ENCODE peak calls at places on chromosomes 11 and 22, in ten cellular contexts. One of them, this sample, is unnamed.

GRCh38 chr11:111586305-111586915 is 15.8 kb upstream of the SIK2 start:
- DNase-seq in stomach: peak; percentile 44
- DNase-seq in PC-9: peak; percentile 56
- DNase-seq in adrenal gland: no peak
- DNase-seq in spleen: no peak
- DNase-seq in psoas muscle: no peak
- DNase-seq in neural progenitor cell: peak; percentile 57
- DNase-seq in breast epithelium: no peak
- DNase-seq in kidney epithelial cell: no peak
- DNase-seq in fibroblast of the aortic adventitia: peak; percentile 71
- DNase-seq in this sample: no peak

GRCh38 chr11:129385801-129386200 is 10.2 kb downstream of the BARX2 start:
- DNase-seq in stomach: no peak
- DNase-seq in PC-9: peak; percentile 33
- DNase-seq in adrenal gland: no peak
- DNase-seq in spleen: no peak
- DNase-seq in psoas muscle: no peak
- DNase-seq in neural progenitor cell: no peak
- DNase-seq in breast epithelium: no peak
- DNase-seq in kidney epithelial cell: no peak
- DNase-seq in fibroblast of the aortic adventitia: no peak
- DNase-seq in this sample: no peak

GRCh38 chr11:9851366-9851765 is 187.5 kb downstream of the SWAP70 start:
- DNase-seq in stomach: no peak
- DNase-seq in PC-9: no peak
- DNase-seq in adrenal gland: no peak
- DNase-seq in spleen: no peak
- DNase-seq in psoas muscle: no peak
- DNase-seq in neural progenitor cell: no peak
- DNase-seq in breast epithelium: no peak
- DNase-seq in kidney epithelial cell: no peak
- DNase-seq in fibroblast of the aortic adventitia: peak; percentile 49
- DNase-seq in this sample: peak; percentile 78

GRCh38 chr11:92969634-92970347 is at the start of gene MTNR1B:
- DNase-seq in stomach: no peak
- DNase-seq in PC-9: no peak
- DNase-seq in adrenal gland: no peak
- DNase-seq in spleen: no peak
- DNase-seq in psoas muscle: no peak
- DNase-seq in neural progenitor cell: peak; percentile 39
- DNase-seq in breast epithelium: no peak
- DNase-seq in kidney epithelial cell: no peak
- DNase-seq in fibroblast of the aortic adventitia: no peak
- DNase-seq in this sample: no peak

GRCh38 chr11:113849713-113850112 is 25.7 kb downstream of the USP28 start:
- DNase-seq in stomach: no peak
- DNase-seq in PC-9: no peak
- DNase-seq in adrenal gland: no peak
- DNase-seq in spleen: no peak
- DNase-seq in psoas muscle: no peak
- DNase-seq in neural progenitor cell: no peak
- DNase-seq in breast epithelium: no peak
- DNase-seq in kidney epithelial cell: no peak
- DNase-seq in fibroblast of the aortic adventitia: no peak
- DNase-seq in this sample: no peak

GRCh38 chr11:110929129-110929528 is 216.9 kb upstream of the ARHGAP20 start:
- DNase-seq in stomach: no peak
- DNase-seq in PC-9: no peak
- DNase-seq in adrenal gland: no peak
- DNase-seq in spleen: no peak
- DNase-seq in psoas muscle: no peak
- DNase-seq in neural progenitor cell: no peak
- DNase-seq in breast epithelium: no peak
- DNase-seq in kidney epithelial cell: no peak
- DNase-seq in fibroblast of the aortic adventitia: no peak
- DNase-seq in this sample: no peak

GRCh38 chr11:74311352-74311926 is at the start of gene P4HA3:
- DNase-seq in stomach: peak; percentile 77
- DNase-seq in PC-9: no peak
- DNase-seq in adrenal gland: peak; percentile 66
- DNase-seq in spleen: peak; percentile 89
- DNase-seq in psoas muscle: peak; percentile 73
- DNase-seq in neural progenitor cell: peak; percentile 84
- DNase-seq in breast epithelium: no peak
- DNase-seq in kidney epithelial cell: no peak
- DNase-seq in fibroblast of the aortic adventitia: peak; percentile 25
- DNase-seq in this sample: no peak

GRCh38 chr11:75925785-75926164 is 110.8 kb downstream of the UVRAG start:
- DNase-seq in stomach: no peak
- DNase-seq in PC-9: no peak
- DNase-seq in adrenal gland: no peak
- DNase-seq in spleen: no peak
- DNase-seq in psoas muscle: no peak
- DNase-seq in neural progenitor cell: no peak
- DNase-seq in breast epithelium: no peak
- DNase-seq in kidney epithelial cell: no peak
- DNase-seq in fibroblast of the aortic adventitia: peak; percentile 26
- DNase-seq in this sample: no peak

GRCh38 chr11:30377347-30377746 is 54.4 kb downstream of the ARL14EP start:
- DNase-seq in stomach: no peak
- DNase-seq in PC-9: no peak
- DNase-seq in adrenal gland: no peak
- DNase-seq in spleen: no peak
- DNase-seq in psoas muscle: no peak
- DNase-seq in neural progenitor cell: no peak
- DNase-seq in breast epithelium: no peak
- DNase-seq in kidney epithelial cell: no peak
- DNase-seq in fibroblast of the aortic adventitia: no peak
- DNase-seq in this sample: no peak

GRCh38 chr11:59053387-59053786 is 32.7 kb upstream of the GLYATL1B start:
- DNase-seq in stomach: peak; percentile 70
- DNase-seq in PC-9: no peak
- DNase-seq in adrenal gland: peak; percentile 86
- DNase-seq in spleen: peak; percentile 90
- DNase-seq in psoas muscle: peak; percentile 62
- DNase-seq in neural progenitor cell: peak; percentile 74
- DNase-seq in breast epithelium: peak; percentile 63
- DNase-seq in kidney epithelial cell: peak; percentile 4
- DNase-seq in fibroblast of the aortic adventitia: peak; percentile 39
- DNase-seq in this sample: peak; percentile 7

GRCh38 chr11:44505591-44506054 is 59.8 kb upstream of the CD82 start:
- DNase-seq in stomach: no peak
- DNase-seq in PC-9: no peak
- DNase-seq in adrenal gland: no peak
- DNase-seq in spleen: no peak
- DNase-seq in psoas muscle: no peak
- DNase-seq in neural progenitor cell: no peak
- DNase-seq in breast epithelium: no peak
- DNase-seq in kidney epithelial cell: no peak
- DNase-seq in fibroblast of the aortic adventitia: peak; percentile 47
- DNase-seq in this sample: no peak

GRCh38 chr11:125075900-125076317 is 12.8 kb downstream of the SLC37A2 start:
- DNase-seq in stomach: no peak
- DNase-seq in PC-9: no peak
- DNase-seq in adrenal gland: peak; percentile 70
- DNase-seq in spleen: no peak
- DNase-seq in psoas muscle: no peak
- DNase-seq in neural progenitor cell: no peak
- DNase-seq in breast epithelium: no peak
- DNase-seq in kidney epithelial cell: no peak
- DNase-seq in fibroblast of the aortic adventitia: no peak
- DNase-seq in this sample: no peak

GRCh38 chr11:125078016-125078415 is 14.9 kb downstream of the SLC37A2 start:
- DNase-seq in stomach: no peak
- DNase-seq in PC-9: no peak
- DNase-seq in adrenal gland: no peak
- DNase-seq in spleen: no peak
- DNase-seq in psoas muscle: no peak
- DNase-seq in neural progenitor cell: no peak
- DNase-seq in breast epithelium: no peak
- DNase-seq in kidney epithelial cell: no peak
- DNase-seq in fibroblast of the aortic adventitia: no peak
- DNase-seq in this sample: no peak

GRCh38 chr11:125075242-125075625 is 12.1 kb downstream of the SLC37A2 start:
- DNase-seq in stomach: no peak
- DNase-seq in PC-9: no peak
- DNase-seq in adrenal gland: peak; percentile 54
- DNase-seq in spleen: no peak
- DNase-seq in psoas muscle: no peak
- DNase-seq in neural progenitor cell: no peak
- DNase-seq in breast epithelium: no peak
- DNase-seq in kidney epithelial cell: no peak
- DNase-seq in fibroblast of the aortic adventitia: no peak
- DNase-seq in this sample: no peak

GRCh38 chr11:125074511-125075241 is 11.6 kb downstream of the SLC37A2 start:
- DNase-seq in stomach: no peak
- DNase-seq in PC-9: no peak
- DNase-seq in adrenal gland: peak; percentile 53
- DNase-seq in spleen: no peak
- DNase-seq in psoas muscle: no peak
- DNase-seq in neural progenitor cell: no peak
- DNase-seq in breast epithelium: no peak
- DNase-seq in kidney epithelial cell: no peak
- DNase-seq in fibroblast of the aortic adventitia: no peak
- DNase-seq in this sample: no peak

DNA sequence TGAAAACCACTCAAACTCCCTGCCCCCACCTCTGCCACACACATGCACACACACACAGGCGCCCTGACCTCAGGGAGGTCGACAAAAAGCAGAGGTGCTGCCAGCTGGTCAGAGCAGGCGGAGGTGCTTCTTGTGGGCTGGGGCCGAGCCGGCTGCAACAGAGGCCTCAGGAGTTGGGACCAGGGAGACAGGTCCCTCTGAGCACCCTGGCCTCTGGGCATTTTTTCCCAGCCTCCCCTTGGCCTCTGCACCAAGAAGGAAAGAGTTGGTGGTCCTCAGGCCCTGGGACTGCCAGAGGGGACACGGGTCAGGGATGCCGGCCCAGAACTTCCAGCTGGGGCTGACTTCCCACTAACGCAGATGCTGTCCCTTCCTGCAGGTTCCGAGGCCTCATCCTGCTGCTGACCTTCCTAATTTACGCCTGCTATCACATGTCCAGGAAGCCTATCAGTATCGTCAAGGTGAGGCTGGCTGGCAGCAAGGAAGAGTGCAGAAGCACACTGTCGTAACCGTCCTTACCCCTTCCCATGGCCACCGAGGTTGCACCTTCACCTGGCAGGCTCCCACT is 13.4 kb downstream of the SLC37A2 start:
- DNase-seq in stomach: no peak
- DNase-seq in PC-9: no peak
- DNase-seq in adrenal gland: no peak
- DNase-seq in spleen: no peak
- DNase-seq in psoas muscle: no peak
- DNase-seq in neural progenitor cell: no peak
- DNase-seq in breast epithelium: no peak
- DNase-seq in kidney epithelial cell: no peak
- DNase-seq in fibroblast of the aortic adventitia: no peak
- DNase-seq in this sample: no peak
- H3K4me3 ChIP-seq in stomach: no peak overlapping the region
- H3K4me3 ChIP-seq in PC-9: no peak overlapping the region
- H3K4me3 ChIP-seq in adrenal gland: no peak overlapping the region
- H3K4me3 ChIP-seq in spleen: no peak overlapping the region
- H3K4me3 ChIP-seq in psoas muscle: no peak overlapping the region
- H3K4me3 ChIP-seq in neural progenitor cell: no peak overlapping the region
- H3K4me3 ChIP-seq in breast epithelium: no peak overlapping the region
- H3K4me3 ChIP-seq in kidney epithelial cell: no peak overlapping the region
- H3K4me3 ChIP-seq in fibroblast of the aortic adventitia: no peak overlapping the region
- H3K4me3 ChIP-seq in this sample: no peak overlapping the region

GRCh38 chr11:20337526-20338154 is 25.9 kb upstream of the HTATIP2 start:
- DNase-seq in stomach: no peak
- DNase-seq in PC-9: no peak
- DNase-seq in adrenal gland: no peak
- DNase-seq in spleen: no peak
- DNase-seq in psoas muscle: no peak
- DNase-seq in neural progenitor cell: peak; percentile 81
- DNase-seq in breast epithelium: no peak
- DNase-seq in kidney epithelial cell: no peak
- DNase-seq in fibroblast of the aortic adventitia: peak; percentile 43
- DNase-seq in this sample: no peak
- TF ChIP-seq CTCF in stomach: no peak
- TF ChIP-seq CTCF in PC-9: peak; percentile 55
- TF ChIP-seq CTCF in adrenal gland: no peak
- TF ChIP-seq CTCF in spleen: no peak
- TF ChIP-seq CTCF in psoas muscle: peak; percentile 30
- TF ChIP-seq CTCF in neural progenitor cell: peak; percentile 76
- TF ChIP-seq CTCF in breast epithelium: no peak
- TF ChIP-seq CTCF in kidney epithelial cell: peak; percentile 49
- TF ChIP-seq CTCF in fibroblast of the aortic adventitia: peak; percentile 50
- TF ChIP-seq CTCF in this sample: peak; percentile 36

GRCh38 chr22:19582033-19582693 is 58.0 kb upstream of the CLDN5 start:
- DNase-seq in stomach: no peak
- DNase-seq in PC-9: no peak
- DNase-seq in adrenal gland: no peak
- DNase-seq in spleen: no peak
- DNase-seq in psoas muscle: no peak
- DNase-seq in neural progenitor cell: no peak
- DNase-seq in breast epithelium: no peak
- DNase-seq in kidney epithelial cell: no peak
- DNase-seq in fibroblast of the aortic adventitia: no peak
- DNase-seq in this sample: no peak
- H3K4me3 ChIP-seq in stomach: no peak overlapping the region
- H3K4me3 ChIP-seq in PC-9: no peak overlapping the region
- H3K4me3 ChIP-seq in adrenal gland: no peak overlapping the region
- H3K4me3 ChIP-seq in spleen: no peak overlapping the region
- H3K4me3 ChIP-seq in psoas muscle: no peak overlapping the region
- H3K4me3 ChIP-seq in neural progenitor cell: no peak overlapping the region
- H3K4me3 ChIP-seq in breast epithelium: no peak overlapping the region
- H3K4me3 ChIP-seq in kidney epithelial cell: no peak overlapping the region
- H3K4me3 ChIP-seq in fibroblast of the aortic adventitia: no peak overlapping the region
- H3K4me3 ChIP-seq in this sample: no peak overlapping the region

GRCh38 chr11:70460959-70461358 is 62.6 kb downstream of the CTTN start:
- DNase-seq in stomach: no peak
- DNase-seq in PC-9: no peak
- DNase-seq in adrenal gland: no peak
- DNase-seq in spleen: no peak
- DNase-seq in psoas muscle: no peak
- DNase-seq in neural progenitor cell: peak; percentile 31
- DNase-seq in breast epithelium: no peak
- DNase-seq in kidney epithelial cell: no peak
- DNase-seq in fibroblast of the aortic adventitia: no peak
- DNase-seq in this sample: no peak

GRCh38 chr11:70455354-70455753 is 57.0 kb downstream of the CTTN start:
- DNase-seq in stomach: no peak
- DNase-seq in PC-9: no peak
- DNase-seq in adrenal gland: no peak
- DNase-seq in spleen: no peak
- DNase-seq in psoas muscle: no peak
- DNase-seq in neural progenitor cell: no peak
- DNase-seq in breast epithelium: no peak
- DNase-seq in kidney epithelial cell: no peak
- DNase-seq in fibroblast of the aortic adventitia: no peak
- DNase-seq in this sample: no peak

GRCh38 chr11:70460111-70460510 is 61.8 kb downstream of the CTTN start:
- DNase-seq in stomach: no peak
- DNase-seq in PC-9: no peak
- DNase-seq in adrenal gland: no peak
- DNase-seq in spleen: no peak
- DNase-seq in psoas muscle: no peak
- DNase-seq in neural progenitor cell: no peak
- DNase-seq in breast epithelium: no peak
- DNase-seq in kidney epithelial cell: no peak
- DNase-seq in fibroblast of the aortic adventitia: no peak
- DNase-seq in this sample: no peak

GRCh38 chr11:70454197-70454767 is 56.0 kb downstream of the CTTN start:
- DNase-seq in stomach: no peak
- DNase-seq in PC-9: no peak
- DNase-seq in adrenal gland: no peak
- DNase-seq in spleen: peak; percentile 35
- DNase-seq in psoas muscle: no peak
- DNase-seq in neural progenitor cell: no peak
- DNase-seq in breast epithelium: no peak
- DNase-seq in kidney epithelial cell: no peak
- DNase-seq in fibroblast of the aortic adventitia: no peak
- DNase-seq in this sample: no peak

GRCh38 chr11:70456921-70457532 is 58.7 kb downstream of the CTTN start:
- DNase-seq in stomach: no peak
- DNase-seq in PC-9: no peak
- DNase-seq in adrenal gland: no peak
- DNase-seq in spleen: no peak
- DNase-seq in psoas muscle: no peak
- DNase-seq in neural progenitor cell: no peak
- DNase-seq in breast epithelium: no peak
- DNase-seq in kidney epithelial cell: peak; percentile 25
- DNase-seq in fibroblast of the aortic adventitia: peak; percentile 63
- DNase-seq in this sample: no peak
- TF ChIP-seq CTCF in stomach: no peak
- TF ChIP-seq CTCF in PC-9: no peak
- TF ChIP-seq CTCF in adrenal gland: no peak
- TF ChIP-seq CTCF in spleen: no peak
- TF ChIP-seq CTCF in psoas muscle: no peak
- TF ChIP-seq CTCF in neural progenitor cell: no peak
- TF ChIP-seq CTCF in breast epithelium: no peak
- TF ChIP-seq CTCF in kidney epithelial cell: no peak
- TF ChIP-seq CTCF in fibroblast of the aortic adventitia: no peak
- TF ChIP-seq CTCF in this sample: no peak

This sample was measured in AG09309.